ENCODE peak calls at places on chromosomes 6 and 20, in seven cellular contexts. A is dorsolateral prefrontal cortex, M is fibroblast of mammary gland, Z is AG04450, S is fibroblast of pulmonary artery, F is A549, G is PC-9. O is an unnamed sample.

GRCh38 chr20:57656252-57656820 is 36.1 kb upstream of the ZBP1 start:
- DNase-seq in G (no peak), F (no peak), M (no peak), A (peak; percentile 23), S (no peak), Z (no peak), O (no peak)

GRCh38 chr20:11329271-11329670 is 588.4 kb upstream of the BTBD3 start:
- DNase-seq in S (no peak), G (no peak), A (no peak), Z (no peak), M (no peak), F (no peak), O (no peak)

GRCh38 chr6:108633436-108633835 is 72.7 kb downstream of the FOXO3 start:
- DNase-seq in A (no peak), M (no peak), F (no peak), S (no peak), G (no peak), Z (no peak), O (no peak)

GRCh38 chr6:160376445-160376844 is 28.3 kb downstream of the SLC22A3 start:
- DNase-seq in F (no peak), G (no peak), A (no peak), S (no peak), M (no peak), Z (no peak), O (no peak)

GRCh38 chr6:150002710-150003109 is 22.6 kb downstream of the RAET1L start:
- DNase-seq in S (no peak), Z (no peak), M (no peak), A (no peak), F (no peak), G (no peak), O (no peak)

GRCh38 chr20:57881466-57882405 is 171.9 kb upstream of the PMEPA1 start:
- DNase-seq in Z (no peak), F (no peak), M (no peak), A (peak; percentile 11), S (no peak), G (no peak), O (peak; percentile 5)

GRCh38 chr20:40218971-40219370 is 470.1 kb downstream of the MAFB start:
- DNase-seq in Z (no peak), M (no peak), A (no peak), F (no peak), S (no peak), G (no peak), O (no peak)

GRCh38 chr6:33610057-33610456 is 11.1 kb upstream of the ITPR3 start:
- DNase-seq in G (no peak), M (no peak), S (peak; percentile 37), A (no peak), F (no peak), Z (no peak), O (no peak)

GRCh38 chr20:47453167-47453782 is 48.4 kb upstream of the NCOA3 start:
- DNase-seq in Z (peak; percentile 68), M (peak; percentile 96), S (peak; percentile 84), F (peak; percentile 93), A (no peak), G (peak; percentile 92), O (peak; percentile 63)

GRCh38 chr20:57397004-57397692 is 6.0 kb downstream of the RBM38 start:
- DNase-seq in F (no peak), A (no peak), S (no peak), M (no peak), Z (no peak), G (no peak), O (no peak)

GRCh38 chr6:12602342-12602741 is 114.2 kb upstream of the PHACTR1 start:
- DNase-seq in M (no peak), S (peak; percentile 24), G (peak; percentile 67), A (no peak), Z (no peak), F (peak; percentile 57), O (no peak)

GRCh38 chr6:12601881-12602280 is 114.7 kb upstream of the PHACTR1 start:
- DNase-seq in S (peak; percentile 63), Z (no peak), F (no peak), G (no peak), M (no peak), A (no peak), O (no peak)

GRCh38 chr6:12602951-12603710 is 113.4 kb upstream of the PHACTR1 start:
- DNase-seq in A (no peak), G (peak; percentile 74), F (peak; percentile 88), S (peak; percentile 90), M (peak; percentile 62), Z (no peak), O (peak; percentile 62)

GRCh38 chr6:12605888-12606345 is 110.7 kb upstream of the PHACTR1 start:
- DNase-seq in F (peak; percentile 83), M (peak; percentile 71), S (peak; percentile 81), A (no peak), Z (peak; percentile 36), G (peak; percentile 79), O (no peak)

GRCh38 chr6:12603711-12604049 is 112.9 kb upstream of the PHACTR1 start:
- DNase-seq in Z (no peak), S (no peak), A (no peak), G (no peak), M (no peak), F (no peak), O (no peak)
- TF ChIP-seq CTCF in Z (no peak), S (no peak), A (no peak), G (no peak), M (no peak), F (no peak), O (no peak)

GRCh38 chr6:5472583-5472982 is 211.3 kb downstream of the FARS2 start:
- DNase-seq in M (no peak), G (no peak), F (no peak), A (no peak), Z (no peak), S (no peak), O (no peak)
- H3K4me3 ChIP-seq in M (no peak overlapping the region), G (no peak overlapping the region), F (no peak overlapping the region), A (no peak overlapping the region), Z (no peak overlapping the region), S (no peak overlapping the region), O (no peak overlapping the region)

DNA sequence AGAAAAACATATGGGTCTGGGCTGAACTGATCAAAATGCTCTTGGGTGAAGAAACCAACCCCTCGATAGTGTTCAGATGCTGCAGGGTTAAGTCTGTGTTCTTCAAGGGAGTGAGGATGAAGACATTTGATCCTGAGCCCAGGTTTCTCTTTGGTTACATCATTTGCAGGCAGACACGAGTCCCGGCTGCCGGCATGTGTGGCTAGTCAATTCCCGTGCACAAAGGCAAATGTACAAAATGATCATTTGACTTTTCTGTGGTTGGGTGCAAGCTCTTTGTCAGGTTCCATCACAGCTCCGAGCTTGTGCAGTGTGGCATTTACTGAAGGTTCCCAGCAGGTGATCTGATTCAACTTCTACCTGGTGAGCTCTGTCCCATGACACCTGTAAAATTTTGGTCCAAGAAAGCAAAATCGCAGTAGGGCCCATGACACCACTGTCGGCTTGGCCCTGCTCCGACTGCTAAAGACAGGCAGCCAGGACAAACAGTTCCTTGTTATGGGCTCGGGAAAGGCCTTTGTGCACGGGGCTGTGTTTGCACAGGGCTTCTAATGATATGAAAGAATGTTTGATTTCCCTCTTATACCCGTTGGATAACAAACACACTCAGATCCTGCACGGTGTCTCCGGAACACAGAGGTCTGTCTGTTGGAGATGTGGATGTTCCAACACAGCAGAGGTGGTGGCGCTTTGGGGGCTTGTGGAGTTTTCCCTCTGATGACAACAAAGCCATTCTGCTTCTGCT is 46.9 kb downstream of the GJA10 start:
- DNase-seq in A (peak; percentile 79), F (no peak), S (no peak), M (peak; percentile 28), G (no peak), Z (no peak), O (no peak)
- TF ChIP-seq CTCF in A (no peak), F (no peak), S (no peak), M (no peak), G (no peak), Z (no peak), O (no peak)

GRCh38 chr6:98828210-98828798 is 6.1 kb upstream of the POU3F2 start:
- DNase-seq in S (no peak), A (no peak), Z (no peak), F (no peak), G (no peak), M (no peak), O (no peak)
- H3K4me3 ChIP-seq in S (no peak overlapping the region), A (peak overlapping the region; percentile 47), Z (no peak overlapping the region), F (no peak overlapping the region), G (no peak overlapping the region), M (no peak overlapping the region), O (no peak overlapping the region)

DNA sequence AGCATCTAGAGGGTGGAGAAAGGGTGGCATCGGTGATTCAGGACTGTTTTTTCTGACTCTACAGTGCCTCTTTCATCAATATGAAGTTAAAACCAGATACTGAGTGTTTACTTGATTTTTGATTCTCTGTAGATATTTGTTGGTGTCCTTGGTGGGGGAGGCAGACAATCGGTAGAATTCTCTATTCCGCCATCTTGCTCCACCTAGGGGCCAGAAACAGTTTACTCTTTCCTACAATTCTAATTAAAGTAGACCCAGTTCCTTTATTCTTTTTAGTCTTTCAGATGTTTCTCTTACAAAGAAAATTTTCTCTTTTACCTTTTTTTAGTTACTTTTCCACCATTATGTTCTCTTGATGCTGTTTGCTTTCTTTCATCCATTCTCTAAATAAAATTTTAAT is 162.1 kb upstream of the RAB32 start:
- DNase-seq in M (no peak), F (no peak), G (no peak), A (no peak), S (no peak), Z (no peak), O (no peak)
- TF ChIP-seq CTCF in M (peak; percentile 34), F (no peak), G (peak; percentile 35), A (no peak), S (peak; percentile 36), Z (peak; percentile 20), O (peak; percentile 39)

DNA sequence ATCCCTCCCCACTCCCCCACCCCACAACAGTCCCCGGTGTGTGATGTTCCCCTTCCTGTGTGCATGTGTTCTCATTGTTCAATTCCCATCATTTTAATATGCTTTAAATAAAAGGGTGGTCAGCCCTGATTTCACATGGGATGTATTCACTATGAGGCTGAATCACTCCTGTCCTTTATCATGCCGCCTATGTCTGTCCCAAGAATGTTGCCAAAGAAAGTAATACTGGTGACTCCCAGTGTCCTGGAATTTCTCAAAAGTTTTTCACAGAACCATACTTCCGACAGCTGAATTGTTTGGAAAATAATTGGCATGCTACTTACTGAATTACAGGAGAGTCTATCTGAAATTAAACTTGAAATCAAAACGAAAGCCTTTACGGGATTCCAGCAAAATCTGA is 217.7 kb downstream of the HAO1 start:
- DNase-seq in M (peak; percentile 56), G (no peak), S (peak; percentile 92), F (no peak), A (no peak), Z (no peak), O (no peak)
- H3K4me3 ChIP-seq in M (no peak overlapping the region), G (no peak overlapping the region), S (peak overlapping the region; percentile 12), F (no peak overlapping the region), A (no peak overlapping the region), Z (no peak overlapping the region), O (no peak overlapping the region)

GRCh38 chr6:168058691-168059551 is 20.1 kb downstream of the FRMD1 start:
- DNase-seq in M (no peak), Z (no peak), A (no peak), S (no peak), G (no peak), F (no peak), O (no peak)
- TF ChIP-seq CTCF in M (no peak), Z (no peak), A (no peak), S (no peak), G (no peak), F (no peak), O (no peak)